ENCODE peak calls at places on chromosomes 16 and 17, in four cellular contexts. M is H9, A is mesendoderm, O is IMR-90. C is an unnamed sample.

GRCh38 chr17:64736804-64737492 is 74.8 kb upstream of the SMURF2 start:
- DNase-seq in A (peak), M (peak), O (peak), C (peak)

GRCh38 chr16:24013733-24014645 is 178.2 kb downstream of the PRKCB start:
- DNase-seq in O (no peak), A (no peak), M (no peak), C (no peak)

GRCh38 chr17:45759761-45760160 is 24.4 kb upstream of the CRHR1 start:
- DNase-seq in O (no peak), M (no peak), A (peak), C (no peak)

GRCh38 chr17:75047398-75048098 is 523 bp downstream of the KCTD2 start:
- DNase-seq in O (no peak), A (no peak), M (no peak), C (peak)

GRCh38 chr16:51153275-51153991 is 2.4 kb upstream of the SALL1 start:
- DNase-seq in A (peak), O (no peak), M (peak), C (peak)

GRCh38 chr17:15007001-15007400 is 258.1 kb downstream of the PMP22 start:
- DNase-seq in O (no peak), A (no peak), M (no peak), C (no peak)

GRCh38 chr17:22507823-22508222 is 815.5 kb downstream of the KCNJ18 start:
- DNase-seq in A (no peak), O (no peak), M (no peak), C (no peak)

GRCh38 chr17:64244165-64244564 is 18.9 kb downstream of the TEX2 start:
- DNase-seq in O (peak), M (no peak), A (peak), C (peak)

GRCh38 chr17:9115446-9116265 is 94.3 kb downstream of the NTN1 start:
- DNase-seq in O (peak), M (peak), A (peak), C (peak)

GRCh38 chr17:82862758-82863645 is 23.2 kb upstream of the ZNF750 start:
- DNase-seq in O (no peak), M (no peak), A (no peak), C (no peak)

GRCh38 chr16:71431176-71431575 is 10.7 kb downstream of the TLE7 start:
- DNase-seq in M (no peak), O (no peak), A (no peak), C (no peak)

GRCh38 chr17:48194097-48194550 is 86.6 kb downstream of the SNX11 start:
- DNase-seq in A (no peak), M (no peak), O (peak), C (peak)

GRCh38 chr16:11412175-11412904 is 67.1 kb downstream of the RMI2 start:
- DNase-seq in O (no peak), M (no peak), A (no peak), C (no peak)

GRCh38 chr17:77115510-77115909 is 25.3 kb upstream of the SEC14L1 start:
- DNase-seq in A (no peak), O (no peak), M (no peak), C (peak)

GRCh38 chr16:3673201-3673600 is 18.7 kb downstream of the DNASE1 start:
- DNase-seq in A (no peak), M (no peak), O (no peak), C (no peak)

GRCh38 chr17:52724578-52724977 is 566.1 kb upstream of the CA10 start:
- DNase-seq in O (no peak), A (peak), M (no peak), C (no peak)

GRCh38 chr17:44348234-44348987 is 3.3 kb downstream of the GRN start:
- DNase-seq in O (peak), M (no peak), A (no peak), C (peak)

GRCh38 chr17:16304832-16305231 is 48.4 kb downstream of the CENPV start:
- DNase-seq in O (peak), A (peak), M (peak), C (peak)

GRCh38 chr17:55433029-55433628 is 11.5 kb upstream of the MMD start:
- DNase-seq in M (no peak), O (peak), A (peak), C (no peak)

GRCh38 chr17:74298690-74299617 is 24.9 kb downstream of the DNAI2 start:
- DNase-seq in A (no peak), O (no peak), M (no peak), C (no peak)

GRCh38 chr16:50742521-50743150 is 750 bp downstream of the CYLD start:
- DNase-seq in A (peak), O (peak), M (no peak), C (peak)

DNA sequence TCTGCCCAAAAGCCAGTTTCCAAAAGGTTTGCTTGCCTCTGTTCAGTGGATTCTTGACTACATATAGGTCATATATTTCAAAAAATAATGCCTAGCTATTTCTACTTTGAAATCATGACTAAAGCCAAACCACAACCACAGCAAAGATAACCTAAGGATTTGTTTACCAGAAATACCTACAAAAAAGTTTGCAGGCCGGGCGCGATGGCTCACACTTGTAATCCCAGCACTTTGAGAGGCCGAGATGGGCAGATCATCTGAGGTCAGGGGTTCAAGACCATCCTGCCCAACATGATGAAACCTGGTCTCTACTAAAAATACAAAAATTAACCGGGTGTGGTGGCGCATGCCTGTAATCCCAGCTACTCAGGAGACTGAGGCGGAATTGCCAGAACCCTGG is 15.2 kb downstream of the CARHSP1 start:
- DNase-seq in A (no peak), M (no peak), O (no peak), C (no peak)
- H3K18ac ChIP-seq in A (no peak), M (no peak), O (no peak), C (no peak)

DNA sequence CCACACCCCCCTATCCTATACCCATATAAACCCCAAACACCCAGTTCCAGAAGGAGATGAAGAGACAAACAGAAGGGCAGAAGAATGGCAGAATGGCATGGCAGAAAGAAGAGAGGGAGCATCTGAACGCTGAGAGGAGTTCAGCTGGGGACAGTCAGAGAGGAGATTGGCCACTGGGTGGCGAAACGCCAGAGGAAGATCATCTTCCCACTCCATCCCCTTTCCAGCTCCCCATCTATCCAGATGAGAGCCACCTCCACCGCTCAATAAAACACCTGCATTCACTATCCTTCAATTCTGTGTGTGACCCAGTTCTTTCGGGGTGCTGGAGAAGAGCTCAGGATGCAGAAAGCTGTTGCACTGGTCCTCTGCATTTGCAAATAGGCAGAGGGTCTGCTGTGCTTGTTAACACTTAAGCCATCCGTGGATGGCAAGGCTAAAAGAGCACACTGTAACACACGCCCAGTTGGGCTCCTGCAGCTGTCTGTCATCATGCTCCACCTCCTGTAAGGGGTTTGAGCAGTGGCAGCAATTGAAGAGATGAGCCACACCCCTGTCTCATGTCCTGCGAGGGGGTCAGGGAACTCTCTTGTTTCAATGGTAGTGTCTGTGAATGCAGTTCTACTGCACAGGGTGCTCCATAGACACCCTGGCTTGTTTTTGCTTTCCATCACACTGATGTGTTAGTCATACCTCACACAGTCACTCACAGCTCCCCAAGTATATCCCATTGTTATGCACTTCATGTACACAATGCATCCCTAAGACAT is 1034.8 kb upstream of the RBFOX1 start:
- DNase-seq in M (no peak), O (no peak), A (no peak), C (no peak)
- H3K18ac ChIP-seq in M (no peak), O (no peak), A (no peak), C (no peak)

GRCh38 chr17:34780438-34780837 is 180.8 kb downstream of the CCT6B start:
- DNase-seq in O (no peak), M (no peak), A (no peak), C (no peak)

GRCh38 chr17:34782271-34782670 is 179.0 kb downstream of the CCT6B start:
- DNase-seq in O (no peak), A (no peak), M (no peak), C (no peak)

GRCh38 chr17:34777044-34777443 is 184.2 kb downstream of the CCT6B start:
- DNase-seq in A (no peak), M (no peak), O (no peak), C (no peak)

GRCh38 chr17:34781071-34781470 is 180.2 kb downstream of the CCT6B start:
- DNase-seq in O (no peak), M (no peak), A (no peak), C (no peak)

GRCh38 chr17:34781571-34782108 is 179.6 kb downstream of the CCT6B start:
- DNase-seq in M (no peak), A (peak), O (peak), C (no peak)
- H3K18ac ChIP-seq in M (no peak), A (no peak), O (no peak), C (no peak)

GRCh38 chr16:86070511-86070910 is 171.5 kb downstream of the IRF8 start:
- DNase-seq in M (no peak), O (no peak), A (no peak), C (no peak)

GRCh38 chr16:86073103-86073625 is 174.2 kb downstream of the IRF8 start:
- DNase-seq in M (no peak), A (no peak), O (no peak), C (peak)

GRCh38 chr16:86070971-86071370 is 172.0 kb downstream of the IRF8 start:
- DNase-seq in A (no peak), O (no peak), M (no peak), C (no peak)

GRCh38 chr16:86072328-86073102 is 173.6 kb downstream of the IRF8 start:
- DNase-seq in O (peak), A (peak), M (peak), C (peak)

GRCh38 chr16:86071611-86072240 is 172.8 kb downstream of the IRF8 start:
- DNase-seq in M (no peak), O (no peak), A (no peak), C (no peak)
- H3K18ac ChIP-seq in M (no peak), O (no peak), A (no peak), C (peak)

GRCh38 chr17:79466562-79467350 is 144.1 kb downstream of the RBFOX3 start:
- DNase-seq in A (no peak), M (no peak), O (no peak), C (no peak)
- H3K18ac ChIP-seq in A (no peak), M (no peak), O (no peak), C (no peak)

GRCh38 chr17:50482110-50482509 is 3.5 kb downstream of the RSAD1 start:
- DNase-seq in M (no peak), O (no peak), A (no peak), C (no peak)
- H3K18ac ChIP-seq in M (no peak), O (no peak), A (no peak), C (no peak)